ENCODE peak calls at places on chromosomes 4 and X, in five cellular contexts. L, G, Y, U and E are unnamed samples.

GRCh38 chr4:15042529-15043167 is 40.4 kb downstream of the CPEB2 start:
- DNase-seq in G (no peak), L (peak), Y (no peak), U (peak), E (no peak)

GRCh38 chrX:91108761-91109160 is 325.9 kb upstream of the PABPC5 start:
- DNase-seq in L (no peak), Y (no peak), G (no peak), U (no peak), E (peak)

GRCh38 chr4:11748169-11748872 is 319.6 kb upstream of the HS3ST1 start:
- DNase-seq in L (peak), Y (no peak), G (peak), U (peak), E (no peak)

GRCh38 chr4:3771167-3771809 is 5.1 kb downstream of the ADRA2C start:
- DNase-seq in L (no peak), U (no peak), Y (no peak), G (no peak), E (no peak)

GRCh38 chr4:43132010-43132582 is 239.6 kb downstream of the GRXCR1 start:
- DNase-seq in L (peak), U (peak), G (peak), Y (peak), E (peak)

GRCh38 chr4:1290165-1290977 is 680 bp downstream of the MAEA start:
- DNase-seq in U (peak), G (no peak), L (peak), Y (no peak), E (no peak)

GRCh38 chrX:5876984-5877655 is 351.5 kb downstream of the NLGN4X start:
- DNase-seq in G (no peak), U (peak), L (peak), Y (peak), E (peak)

GRCh38 chr4:123786159-123786915 is 389.7 kb downstream of the SPRY1 start:
- DNase-seq in L (peak), U (no peak), G (no peak), Y (no peak), E (no peak)

GRCh38 chrX:112147206-112147605 is 64.6 kb upstream of the TRPC5 start:
- DNase-seq in G (no peak), U (no peak), Y (peak), L (no peak), E (no peak)

GRCh38 chr4:189497996-189498395 is 442.7 kb upstream of the FRG1 start:
- DNase-seq in Y (no peak), U (no peak), L (no peak), G (no peak), E (no peak)

GRCh38 chr4:88623097-88623496 is 30.8 kb downstream of the HERC3 start:
- DNase-seq in Y (no peak), U (peak), G (no peak), L (peak), E (no peak)

GRCh38 chr4:6902318-6903042 is 7.1 kb upstream of the TBC1D14 start:
- DNase-seq in G (no peak), Y (no peak), U (no peak), L (no peak), E (no peak)

GRCh38 chrX:71105638-71106037 is 902 bp downstream of the CXorf65 start:
- DNase-seq in G (no peak), Y (no peak), U (no peak), L (no peak), E (no peak)

GRCh38 chrX:123731258-123731986 is 1.4 kb downstream of the THOC2 start:
- DNase-seq in G (no peak), L (peak), U (no peak), Y (peak), E (no peak)

GRCh38 chr4:6465985-6466384 is 6.4 kb downstream of the PPP2R2C start:
- DNase-seq in Y (no peak), L (no peak), G (no peak), U (no peak), E (no peak)

GRCh38 chr4:166655231-166655630 is 579.1 kb downstream of the SPOCK3 start:
- DNase-seq in G (no peak), Y (no peak), U (no peak), L (no peak), E (no peak)

GRCh38 chrX:56729152-56729557 is at the start of gene NBDY:
- DNase-seq in U (peak), L (peak), G (no peak), Y (peak), E (peak)

GRCh38 chr4:71487324-71487677 is 148.5 kb downstream of the SLC4A4 start:
- DNase-seq in G (no peak), Y (no peak), L (no peak), U (no peak), E (no peak)

GRCh38 chrX:65273152-65273551 is 261.4 kb downstream of the LAS1L start:
- DNase-seq in U (no peak), Y (no peak), L (no peak), G (no peak), E (no peak)

GRCh38 chr4:153233761-153234371 is 29.6 kb downstream of the TRIM2 start:
- DNase-seq in U (peak), L (peak), Y (no peak), G (no peak), E (no peak)

GRCh38 chr4:17385403-17385802 is 126.5 kb downstream of the QDPR start:
- DNase-seq in Y (no peak), U (peak), L (peak), G (no peak), E (peak)

GRCh38 chrX:14616876-14617275 is 87.5 kb downstream of the GLRA2 start:
- DNase-seq in U (no peak), L (peak), G (peak), Y (no peak), E (no peak)

GRCh38 chr4:77360451-77360850 is 203.4 kb downstream of the CCNG2 start:
- DNase-seq in Y (peak), U (no peak), G (no peak), L (no peak), E (peak)

GRCh38 chr4:88938138-88938537 is 118.8 kb downstream of the FAM13A start:
- DNase-seq in G (peak), L (peak), U (peak), Y (no peak), E (no peak)

GRCh38 chr4:147349199-147349598 is 131.7 kb upstream of the EDNRA start:
- DNase-seq in Y (no peak), U (no peak), G (no peak), L (no peak), E (no peak)

GRCh38 chrX:45623266-45623665 is 422.6 kb upstream of the DIPK2B start:
- DNase-seq in G (peak), U (peak), L (peak), Y (no peak), E (no peak)

GRCh38 chr4:5045099-5045498 is 6.2 kb upstream of the STK32B start:
- DNase-seq in G (no peak), Y (no peak), U (no peak), L (no peak), E (peak)

GRCh38 chr4:180058731-180059215 is 2184.4 kb upstream of the TENM3 start:
- DNase-seq in L (peak), U (peak), Y (peak), G (no peak), E (no peak)

GRCh38 chr4:180057891-180058643 is 2185.1 kb upstream of the TENM3 start:
- DNase-seq in L (peak), G (no peak), Y (peak), U (peak), E (no peak)

GRCh38 chr4:180059216-180059881 is 2183.9 kb upstream of the TENM3 start:
- DNase-seq in L (peak), U (no peak), Y (peak), G (no peak), E (no peak)

GRCh38 chr4:180060159-180060889 is 2182.9 kb upstream of the TENM3 start:
- DNase-seq in Y (no peak), U (no peak), G (no peak), L (peak), E (no peak)

DNA sequence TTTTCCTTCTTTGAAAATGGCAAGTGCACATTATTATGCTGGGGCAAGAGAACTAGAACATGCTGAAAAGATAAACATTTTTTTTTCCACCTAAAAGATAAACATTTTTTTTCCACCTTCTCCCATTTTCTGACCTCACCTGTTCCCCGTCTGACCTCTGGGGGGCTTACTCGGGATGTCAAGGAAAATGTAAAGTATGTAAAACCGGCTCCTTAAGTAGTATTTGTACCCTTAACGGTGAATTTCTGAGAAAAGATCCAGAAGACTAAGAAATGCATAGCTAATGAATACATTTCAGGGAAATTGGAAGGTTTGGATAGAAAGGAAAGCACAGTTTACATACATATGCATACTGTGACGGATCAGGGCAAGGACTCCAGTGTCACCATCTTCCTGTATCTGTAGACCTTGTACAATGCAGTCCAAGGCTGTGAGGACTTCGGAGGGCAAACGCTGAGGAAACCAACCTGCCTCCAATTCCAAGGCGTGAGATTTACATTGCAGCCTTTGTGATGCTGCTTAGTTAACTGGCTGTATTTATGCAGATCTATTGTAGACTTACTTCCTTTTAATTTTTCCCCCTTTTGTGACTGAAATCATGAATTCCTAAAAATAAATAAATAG is 2185.9 kb upstream of the TENM3 start:
- DNase-seq in G (no peak), L (peak), Y (peak), U (no peak), E (peak)
- H3K4me3 ChIP-seq in G (peak), L (no peak), Y (peak), U (no peak), E (no peak)

DNA sequence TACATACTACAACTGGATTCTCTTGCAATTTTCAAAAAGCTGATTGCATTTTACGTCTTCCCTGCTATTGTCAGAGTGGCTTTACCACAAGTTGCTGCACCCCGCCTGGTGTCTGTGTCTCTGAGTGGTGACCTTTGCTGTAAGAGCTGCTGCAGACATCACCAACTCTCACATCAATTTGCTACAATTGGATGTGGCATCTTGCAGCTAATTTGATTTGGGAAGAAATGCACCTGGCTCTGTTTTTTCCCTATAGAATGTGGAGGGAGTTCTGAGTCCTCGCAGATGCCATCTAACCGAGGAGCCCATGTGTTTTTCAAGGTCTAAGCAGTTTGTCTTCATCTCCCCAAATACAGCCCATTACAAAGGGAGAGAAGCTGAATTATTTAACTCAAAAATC is 73.8 kb upstream of the PHOX2B start:
- DNase-seq in L (no peak), U (no peak), G (no peak), Y (no peak), E (no peak)
- H3K4me3 ChIP-seq in L (no peak), U (no peak), G (no peak), Y (no peak), E (no peak)

GRCh38 chrX:2547746-2548145 is 47.0 kb upstream of the DHRSX start:
- DNase-seq in G (no peak), U (no peak), L (no peak), Y (no peak), E (no peak)

GRCh38 chrX:2552621-2553297 is 52.0 kb upstream of the DHRSX start:
- DNase-seq in Y (no peak), U (peak), G (no peak), L (peak), E (no peak)

GRCh38 chrX:2550288-2551020 is 49.7 kb upstream of the DHRSX start:
- DNase-seq in L (no peak), Y (no peak), G (no peak), U (no peak), E (no peak)

GRCh38 chrX:2548731-2549423 is 48.1 kb upstream of the DHRSX start:
- DNase-seq in L (no peak), G (no peak), Y (no peak), U (no peak), E (no peak)

DNA sequence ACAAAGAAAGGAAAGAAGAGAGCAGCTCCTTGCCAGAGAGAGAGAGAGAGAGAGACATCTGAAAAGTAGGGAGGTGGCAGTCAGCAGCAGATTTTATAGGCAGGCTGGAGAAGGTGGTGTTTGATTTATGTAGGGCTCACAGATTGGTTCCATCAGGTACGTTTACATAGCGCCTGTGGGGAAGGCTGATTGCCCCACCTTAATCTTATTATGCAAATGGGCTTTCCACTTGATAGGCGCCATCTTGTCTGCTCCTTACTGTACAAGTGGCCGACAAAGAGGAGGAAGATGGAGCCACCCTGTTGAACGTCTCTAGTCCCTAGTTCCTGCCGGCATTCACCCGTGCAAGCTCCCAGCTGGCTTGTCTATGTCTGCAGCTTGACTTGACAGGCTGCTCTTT is 49.1 kb upstream of the DHRSX start:
- DNase-seq in L (no peak), G (no peak), Y (peak), U (no peak), E (no peak)
- H3K4me3 ChIP-seq in L (no peak), G (no peak), Y (no peak), U (no peak), E (no peak)

DNA sequence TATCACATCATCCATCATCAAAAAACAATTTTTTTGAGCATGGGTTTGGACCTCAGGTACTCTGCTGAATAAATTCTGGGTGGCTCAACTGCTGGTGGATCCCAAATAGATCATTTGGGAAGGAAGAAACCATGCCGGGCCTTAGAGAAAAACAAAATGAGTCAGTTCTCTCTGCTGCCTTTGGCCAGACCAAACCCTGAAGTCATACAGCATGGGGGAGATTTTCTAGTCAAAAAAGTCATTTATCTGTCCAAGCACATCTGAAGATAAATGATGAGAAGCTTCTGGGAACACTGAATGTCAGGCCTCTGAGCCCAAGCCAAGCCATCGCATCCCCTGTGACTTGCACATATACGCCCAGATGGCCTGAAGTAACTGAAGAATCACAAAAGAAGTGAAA is 261.4 kb downstream of the DHX15 start:
- DNase-seq in Y (no peak), U (no peak), G (no peak), L (peak), E (no peak)
- H3K4me3 ChIP-seq in Y (no peak), U (no peak), G (no peak), L (no peak), E (no peak)

GRCh38 chrX:152908486-152908885 is 10.6 kb downstream of the ZNF185 start:
- DNase-seq in L (no peak), G (no peak), Y (no peak), U (no peak), E (no peak)

GRCh38 chrX:152904151-152905080 is 6.5 kb downstream of the ZNF185 start:
- DNase-seq in Y (peak), U (peak), G (no peak), L (peak), E (no peak)

GRCh38 chrX:152903589-152903988 is 5.7 kb downstream of the ZNF185 start:
- DNase-seq in G (no peak), L (no peak), Y (no peak), U (no peak), E (no peak)

GRCh38 chrX:152905081-152905420 is 7.2 kb downstream of the ZNF185 start:
- DNase-seq in Y (no peak), U (no peak), G (no peak), L (no peak), E (no peak)

GRCh38 chrX:152907084-152907651 is 9.3 kb downstream of the ZNF185 start:
- DNase-seq in Y (no peak), L (peak), G (peak), U (no peak), E (no peak)
- H3K4me3 ChIP-seq in Y (no peak), L (no peak), G (no peak), U (no peak), E (no peak)

DNA sequence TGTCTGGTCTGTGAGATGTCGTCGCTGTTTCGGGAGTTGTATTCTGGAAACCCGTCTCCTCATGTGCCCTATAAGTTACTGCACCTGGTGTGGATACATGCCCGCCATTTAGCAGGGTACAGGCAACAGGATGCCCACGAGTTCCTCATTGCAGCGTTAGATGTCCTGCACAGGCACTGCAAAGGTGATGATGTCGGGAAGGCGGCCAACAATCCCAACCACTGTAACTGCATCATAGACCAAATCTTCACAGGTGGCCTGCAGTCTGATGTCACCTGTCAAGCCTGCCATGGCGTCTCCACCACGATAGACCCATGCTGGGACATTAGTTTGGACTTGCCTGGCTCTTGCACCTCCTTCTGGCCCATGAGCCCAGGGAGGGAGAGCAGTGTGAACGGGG is 1.4 kb downstream of the USP27X start:
- DNase-seq in L (no peak), G (no peak), U (no peak), Y (no peak), E (no peak)
- H3K4me3 ChIP-seq in L (no peak), G (no peak), U (no peak), Y (no peak), E (no peak)